ENCODE peak calls at places on chromosomes 16 and 17, in ten cellular contexts. One of them, this sample, is unnamed.

GRCh38 chr16:72952404-72953301 is 95.3 kb downstream of the ZFHX3 start:
- DNase-seq in HTR-8/SVneo: no peak
- DNase-seq in activated B cell treated with CpG ODN at 0.5 μM for 24 hours: no peak
- DNase-seq in Panc1: no peak
- DNase-seq in mesothelial cell of epicardium: no peak
- DNase-seq in sigmoid colon: no peak
- DNase-seq in activated T-cell treated with anti-CD3 and anti-CD28 coated beads, Interleukin-2, amount 50 U/mL, for 72 hours: no peak
- DNase-seq in epithelial cell of esophagus: no peak
- DNase-seq in effector memory CD4-positive, alpha-beta T cell: no peak
- DNase-seq in fibroblast of mammary gland: peak
- DNase-seq in this sample: no peak

GRCh38 chr17:57563968-57564367 is 181.1 kb downstream of the CCDC182 start:
- DNase-seq in mesothelial cell of epicardium: no peak
- DNase-seq in activated T-cell treated with anti-CD3 and anti-CD28 coated beads, Interleukin-2, amount 50 U/mL, for 72 hours: no peak
- DNase-seq in Panc1: no peak
- DNase-seq in HTR-8/SVneo: no peak
- DNase-seq in effector memory CD4-positive, alpha-beta T cell: no peak
- DNase-seq in epithelial cell of esophagus: no peak
- DNase-seq in fibroblast of mammary gland: no peak
- DNase-seq in activated B cell treated with CpG ODN at 0.5 μM for 24 hours: no peak
- DNase-seq in sigmoid colon: no peak
- DNase-seq in this sample: peak

GRCh38 chr16:56108724-56109123 is 82.6 kb upstream of the GNAO1 start:
- DNase-seq in activated T-cell treated with anti-CD3 and anti-CD28 coated beads, Interleukin-2, amount 50 U/mL, for 72 hours: no peak
- DNase-seq in fibroblast of mammary gland: no peak
- DNase-seq in HTR-8/SVneo: no peak
- DNase-seq in Panc1: no peak
- DNase-seq in epithelial cell of esophagus: no peak
- DNase-seq in mesothelial cell of epicardium: no peak
- DNase-seq in sigmoid colon: no peak
- DNase-seq in activated B cell treated with CpG ODN at 0.5 μM for 24 hours: no peak
- DNase-seq in effector memory CD4-positive, alpha-beta T cell: no peak
- DNase-seq in this sample: peak

GRCh38 chr16:1991135-1991551 is 1.4 kb downstream of the SYNGR3 start:
- DNase-seq in HTR-8/SVneo: no peak
- DNase-seq in epithelial cell of esophagus: no peak
- DNase-seq in activated B cell treated with CpG ODN at 0.5 μM for 24 hours: peak
- DNase-seq in mesothelial cell of epicardium: no peak
- DNase-seq in activated T-cell treated with anti-CD3 and anti-CD28 coated beads, Interleukin-2, amount 50 U/mL, for 72 hours: peak
- DNase-seq in fibroblast of mammary gland: no peak
- DNase-seq in sigmoid colon: no peak
- DNase-seq in Panc1: no peak
- DNase-seq in effector memory CD4-positive, alpha-beta T cell: peak
- DNase-seq in this sample: no peak

GRCh38 chr16:87995644-87996043 is 44.4 kb downstream of the BANP start:
- DNase-seq in epithelial cell of esophagus: no peak
- DNase-seq in sigmoid colon: peak
- DNase-seq in activated B cell treated with CpG ODN at 0.5 μM for 24 hours: no peak
- DNase-seq in HTR-8/SVneo: no peak
- DNase-seq in fibroblast of mammary gland: no peak
- DNase-seq in mesothelial cell of epicardium: no peak
- DNase-seq in effector memory CD4-positive, alpha-beta T cell: no peak
- DNase-seq in activated T-cell treated with anti-CD3 and anti-CD28 coated beads, Interleukin-2, amount 50 U/mL, for 72 hours: no peak
- DNase-seq in Panc1: no peak
- DNase-seq in this sample: no peak

GRCh38 chr17:68204736-68205135 is 43.1 kb upstream of the AMZ2 start:
- DNase-seq in mesothelial cell of epicardium: no peak
- DNase-seq in activated B cell treated with CpG ODN at 0.5 μM for 24 hours: no peak
- DNase-seq in effector memory CD4-positive, alpha-beta T cell: no peak
- DNase-seq in epithelial cell of esophagus: no peak
- DNase-seq in Panc1: no peak
- DNase-seq in HTR-8/SVneo: peak
- DNase-seq in sigmoid colon: no peak
- DNase-seq in fibroblast of mammary gland: no peak
- DNase-seq in activated T-cell treated with anti-CD3 and anti-CD28 coated beads, Interleukin-2, amount 50 U/mL, for 72 hours: no peak
- DNase-seq in this sample: peak

GRCh38 chr16:16045311-16045710 is 95.9 kb downstream of the ABCC1 start:
- DNase-seq in epithelial cell of esophagus: peak
- DNase-seq in activated B cell treated with CpG ODN at 0.5 μM for 24 hours: no peak
- DNase-seq in HTR-8/SVneo: no peak
- DNase-seq in sigmoid colon: no peak
- DNase-seq in effector memory CD4-positive, alpha-beta T cell: no peak
- DNase-seq in fibroblast of mammary gland: peak
- DNase-seq in Panc1: no peak
- DNase-seq in activated T-cell treated with anti-CD3 and anti-CD28 coated beads, Interleukin-2, amount 50 U/mL, for 72 hours: no peak
- DNase-seq in mesothelial cell of epicardium: no peak
- DNase-seq in this sample: no peak

GRCh38 chr16:89478576-89479221 is 11.7 kb downstream of the ANKRD11 start:
- DNase-seq in epithelial cell of esophagus: peak
- DNase-seq in Panc1: no peak
- DNase-seq in activated B cell treated with CpG ODN at 0.5 μM for 24 hours: no peak
- DNase-seq in activated T-cell treated with anti-CD3 and anti-CD28 coated beads, Interleukin-2, amount 50 U/mL, for 72 hours: no peak
- DNase-seq in HTR-8/SVneo: no peak
- DNase-seq in mesothelial cell of epicardium: no peak
- DNase-seq in sigmoid colon: no peak
- DNase-seq in fibroblast of mammary gland: peak
- DNase-seq in effector memory CD4-positive, alpha-beta T cell: no peak
- DNase-seq in this sample: no peak

GRCh38 chr17:45951403-45951802 is 47.6 kb upstream of the STH start:
- DNase-seq in activated T-cell treated with anti-CD3 and anti-CD28 coated beads, Interleukin-2, amount 50 U/mL, for 72 hours: no peak
- DNase-seq in epithelial cell of esophagus: no peak
- DNase-seq in activated B cell treated with CpG ODN at 0.5 μM for 24 hours: no peak
- DNase-seq in Panc1: no peak
- DNase-seq in sigmoid colon: peak
- DNase-seq in mesothelial cell of epicardium: no peak
- DNase-seq in effector memory CD4-positive, alpha-beta T cell: no peak
- DNase-seq in fibroblast of mammary gland: no peak
- DNase-seq in HTR-8/SVneo: no peak
- DNase-seq in this sample: no peak

GRCh38 chr16:50301626-50302471 is 35.5 kb downstream of the ADCY7 start:
- DNase-seq in HTR-8/SVneo: no peak
- DNase-seq in activated B cell treated with CpG ODN at 0.5 μM for 24 hours: peak
- DNase-seq in activated T-cell treated with anti-CD3 and anti-CD28 coated beads, Interleukin-2, amount 50 U/mL, for 72 hours: no peak
- DNase-seq in Panc1: no peak
- DNase-seq in mesothelial cell of epicardium: no peak
- DNase-seq in epithelial cell of esophagus: peak
- DNase-seq in sigmoid colon: peak
- DNase-seq in fibroblast of mammary gland: peak
- DNase-seq in effector memory CD4-positive, alpha-beta T cell: no peak
- DNase-seq in this sample: no peak

GRCh38 chr17:74442670-74443515 is 11.0 kb downstream of the GPRC5C start:
- DNase-seq in HTR-8/SVneo: no peak
- DNase-seq in Panc1: no peak
- DNase-seq in activated B cell treated with CpG ODN at 0.5 μM for 24 hours: peak
- DNase-seq in mesothelial cell of epicardium: no peak
- DNase-seq in sigmoid colon: peak
- DNase-seq in epithelial cell of esophagus: peak
- DNase-seq in fibroblast of mammary gland: peak
- DNase-seq in activated T-cell treated with anti-CD3 and anti-CD28 coated beads, Interleukin-2, amount 50 U/mL, for 72 hours: peak
- DNase-seq in effector memory CD4-positive, alpha-beta T cell: no peak
- DNase-seq in this sample: peak

GRCh38 chr17:49575524-49576120 is at the start of gene NXPH3:
- DNase-seq in mesothelial cell of epicardium: peak
- DNase-seq in HTR-8/SVneo: peak
- DNase-seq in epithelial cell of esophagus: peak
- DNase-seq in Panc1: no peak
- DNase-seq in activated T-cell treated with anti-CD3 and anti-CD28 coated beads, Interleukin-2, amount 50 U/mL, for 72 hours: peak
- DNase-seq in effector memory CD4-positive, alpha-beta T cell: peak
- DNase-seq in activated B cell treated with CpG ODN at 0.5 μM for 24 hours: peak
- DNase-seq in sigmoid colon: peak
- DNase-seq in fibroblast of mammary gland: peak
- DNase-seq in this sample: peak

GRCh38 chr17:1179635-1180433 is at the start of gene ABR:
- DNase-seq in sigmoid colon: peak
- DNase-seq in Panc1: no peak
- DNase-seq in activated T-cell treated with anti-CD3 and anti-CD28 coated beads, Interleukin-2, amount 50 U/mL, for 72 hours: peak
- DNase-seq in epithelial cell of esophagus: no peak
- DNase-seq in HTR-8/SVneo: peak
- DNase-seq in activated B cell treated with CpG ODN at 0.5 μM for 24 hours: peak
- DNase-seq in fibroblast of mammary gland: no peak
- DNase-seq in mesothelial cell of epicardium: peak
- DNase-seq in effector memory CD4-positive, alpha-beta T cell: peak
- DNase-seq in this sample: peak

GRCh38 chr17:9104370-9105041 is 83.2 kb downstream of the NTN1 start:
- DNase-seq in Panc1: no peak
- DNase-seq in activated B cell treated with CpG ODN at 0.5 μM for 24 hours: no peak
- DNase-seq in activated T-cell treated with anti-CD3 and anti-CD28 coated beads, Interleukin-2, amount 50 U/mL, for 72 hours: no peak
- DNase-seq in epithelial cell of esophagus: no peak
- DNase-seq in HTR-8/SVneo: no peak
- DNase-seq in fibroblast of mammary gland: no peak
- DNase-seq in mesothelial cell of epicardium: no peak
- DNase-seq in effector memory CD4-positive, alpha-beta T cell: no peak
- DNase-seq in sigmoid colon: no peak
- DNase-seq in this sample: no peak

GRCh38 chr16:66502020-66502913 is 47.7 kb downstream of the TK2 start:
- DNase-seq in mesothelial cell of epicardium: no peak
- DNase-seq in Panc1: no peak
- DNase-seq in activated T-cell treated with anti-CD3 and anti-CD28 coated beads, Interleukin-2, amount 50 U/mL, for 72 hours: no peak
- DNase-seq in epithelial cell of esophagus: no peak
- DNase-seq in effector memory CD4-positive, alpha-beta T cell: no peak
- DNase-seq in sigmoid colon: peak
- DNase-seq in activated B cell treated with CpG ODN at 0.5 μM for 24 hours: peak
- DNase-seq in HTR-8/SVneo: no peak
- DNase-seq in fibroblast of mammary gland: peak
- DNase-seq in this sample: peak

GRCh38 chr17:51144266-51145022 is 8.9 kb upstream of the NME1 start:
- DNase-seq in activated B cell treated with CpG ODN at 0.5 μM for 24 hours: no peak
- DNase-seq in Panc1: no peak
- DNase-seq in epithelial cell of esophagus: no peak
- DNase-seq in effector memory CD4-positive, alpha-beta T cell: no peak
- DNase-seq in fibroblast of mammary gland: no peak
- DNase-seq in mesothelial cell of epicardium: no peak
- DNase-seq in activated T-cell treated with anti-CD3 and anti-CD28 coated beads, Interleukin-2, amount 50 U/mL, for 72 hours: no peak
- DNase-seq in HTR-8/SVneo: no peak
- DNase-seq in sigmoid colon: no peak
- DNase-seq in this sample: peak

GRCh38 chr17:82981141-82981540 is 98.3 kb upstream of the METRNL start:
- DNase-seq in effector memory CD4-positive, alpha-beta T cell: no peak
- DNase-seq in Panc1: no peak
- DNase-seq in activated B cell treated with CpG ODN at 0.5 μM for 24 hours: no peak
- DNase-seq in sigmoid colon: no peak
- DNase-seq in mesothelial cell of epicardium: no peak
- DNase-seq in HTR-8/SVneo: no peak
- DNase-seq in epithelial cell of esophagus: no peak
- DNase-seq in fibroblast of mammary gland: no peak
- DNase-seq in activated T-cell treated with anti-CD3 and anti-CD28 coated beads, Interleukin-2, amount 50 U/mL, for 72 hours: no peak
- DNase-seq in this sample: no peak

GRCh38 chr17:81454473-81454872 is 58.1 kb downstream of the ACTG1 start:
- DNase-seq in mesothelial cell of epicardium: no peak
- DNase-seq in effector memory CD4-positive, alpha-beta T cell: no peak
- DNase-seq in activated B cell treated with CpG ODN at 0.5 μM for 24 hours: no peak
- DNase-seq in Panc1: no peak
- DNase-seq in HTR-8/SVneo: no peak
- DNase-seq in activated T-cell treated with anti-CD3 and anti-CD28 coated beads, Interleukin-2, amount 50 U/mL, for 72 hours: no peak
- DNase-seq in sigmoid colon: no peak
- DNase-seq in fibroblast of mammary gland: no peak
- DNase-seq in epithelial cell of esophagus: no peak
- DNase-seq in this sample: no peak

GRCh38 chr16:47734987-47735594 is 274.0 kb downstream of the PHKB start:
- DNase-seq in mesothelial cell of epicardium: no peak
- DNase-seq in effector memory CD4-positive, alpha-beta T cell: no peak
- DNase-seq in epithelial cell of esophagus: peak
- DNase-seq in sigmoid colon: no peak
- DNase-seq in activated T-cell treated with anti-CD3 and anti-CD28 coated beads, Interleukin-2, amount 50 U/mL, for 72 hours: no peak
- DNase-seq in fibroblast of mammary gland: no peak
- DNase-seq in Panc1: no peak
- DNase-seq in activated B cell treated with CpG ODN at 0.5 μM for 24 hours: no peak
- DNase-seq in HTR-8/SVneo: no peak
- DNase-seq in this sample: no peak

GRCh38 chr17:70366421-70366820 is 197.1 kb downstream of the KCNJ2 start:
- DNase-seq in Panc1: no peak
- DNase-seq in sigmoid colon: no peak
- DNase-seq in activated T-cell treated with anti-CD3 and anti-CD28 coated beads, Interleukin-2, amount 50 U/mL, for 72 hours: no peak
- DNase-seq in activated B cell treated with CpG ODN at 0.5 μM for 24 hours: no peak
- DNase-seq in effector memory CD4-positive, alpha-beta T cell: no peak
- DNase-seq in epithelial cell of esophagus: no peak
- DNase-seq in fibroblast of mammary gland: no peak
- DNase-seq in HTR-8/SVneo: no peak
- DNase-seq in mesothelial cell of epicardium: no peak
- DNase-seq in this sample: no peak

GRCh38 chr17:55722742-55723487 is at the start of gene TMEM100:
- DNase-seq in HTR-8/SVneo: peak
- DNase-seq in activated B cell treated with CpG ODN at 0.5 μM for 24 hours: no peak
- DNase-seq in Panc1: no peak
- DNase-seq in epithelial cell of esophagus: no peak
- DNase-seq in activated T-cell treated with anti-CD3 and anti-CD28 coated beads, Interleukin-2, amount 50 U/mL, for 72 hours: no peak
- DNase-seq in sigmoid colon: peak
- DNase-seq in fibroblast of mammary gland: peak
- DNase-seq in effector memory CD4-positive, alpha-beta T cell: no peak
- DNase-seq in mesothelial cell of epicardium: no peak
- DNase-seq in this sample: no peak

GRCh38 chr17:42748906-42749798 is 4.3 kb upstream of the EZH1 start:
- DNase-seq in activated T-cell treated with anti-CD3 and anti-CD28 coated beads, Interleukin-2, amount 50 U/mL, for 72 hours: no peak
- DNase-seq in activated B cell treated with CpG ODN at 0.5 μM for 24 hours: no peak
- DNase-seq in HTR-8/SVneo: no peak
- DNase-seq in sigmoid colon: peak
- DNase-seq in fibroblast of mammary gland: peak
- DNase-seq in epithelial cell of esophagus: no peak
- DNase-seq in mesothelial cell of epicardium: no peak
- DNase-seq in effector memory CD4-positive, alpha-beta T cell: no peak
- DNase-seq in Panc1: no peak
- DNase-seq in this sample: no peak

GRCh38 chr17:4585203-4585939 is 1.0 kb downstream of the SMTNL2 start:
- DNase-seq in epithelial cell of esophagus: no peak
- DNase-seq in effector memory CD4-positive, alpha-beta T cell: no peak
- DNase-seq in mesothelial cell of epicardium: no peak
- DNase-seq in Panc1: no peak
- DNase-seq in sigmoid colon: no peak
- DNase-seq in activated B cell treated with CpG ODN at 0.5 μM for 24 hours: no peak
- DNase-seq in activated T-cell treated with anti-CD3 and anti-CD28 coated beads, Interleukin-2, amount 50 U/mL, for 72 hours: no peak
- DNase-seq in HTR-8/SVneo: no peak
- DNase-seq in fibroblast of mammary gland: no peak
- DNase-seq in this sample: no peak

GRCh38 chr17:57328109-57328882 is 72.0 kb downstream of the MSI2 start:
- DNase-seq in effector memory CD4-positive, alpha-beta T cell: no peak
- DNase-seq in activated T-cell treated with anti-CD3 and anti-CD28 coated beads, Interleukin-2, amount 50 U/mL, for 72 hours: no peak
- DNase-seq in mesothelial cell of epicardium: no peak
- DNase-seq in Panc1: no peak
- DNase-seq in fibroblast of mammary gland: no peak
- DNase-seq in activated B cell treated with CpG ODN at 0.5 μM for 24 hours: no peak
- DNase-seq in epithelial cell of esophagus: no peak
- DNase-seq in HTR-8/SVneo: no peak
- DNase-seq in sigmoid colon: no peak
- DNase-seq in this sample: no peak

GRCh38 chr17:12566281-12567002 is 99.2 kb upstream of the MYOCD start:
- DNase-seq in activated B cell treated with CpG ODN at 0.5 μM for 24 hours: no peak
- DNase-seq in sigmoid colon: no peak
- DNase-seq in activated T-cell treated with anti-CD3 and anti-CD28 coated beads, Interleukin-2, amount 50 U/mL, for 72 hours: no peak
- DNase-seq in epithelial cell of esophagus: no peak
- DNase-seq in Panc1: no peak
- DNase-seq in HTR-8/SVneo: no peak
- DNase-seq in fibroblast of mammary gland: no peak
- DNase-seq in effector memory CD4-positive, alpha-beta T cell: no peak
- DNase-seq in mesothelial cell of epicardium: no peak
- DNase-seq in this sample: peak

GRCh38 chr16:81624718-81625543 is 154.2 kb upstream of the PLCG2 start:
- DNase-seq in activated T-cell treated with anti-CD3 and anti-CD28 coated beads, Interleukin-2, amount 50 U/mL, for 72 hours: no peak
- DNase-seq in mesothelial cell of epicardium: no peak
- DNase-seq in activated B cell treated with CpG ODN at 0.5 μM for 24 hours: no peak
- DNase-seq in Panc1: no peak
- DNase-seq in sigmoid colon: no peak
- DNase-seq in fibroblast of mammary gland: no peak
- DNase-seq in HTR-8/SVneo: no peak
- DNase-seq in effector memory CD4-positive, alpha-beta T cell: no peak
- DNase-seq in epithelial cell of esophagus: peak
- DNase-seq in this sample: peak

GRCh38 chr17:5019475-5019956 is 15.7 kb downstream of the SLC52A1 start:
- DNase-seq in fibroblast of mammary gland: peak
- DNase-seq in activated B cell treated with CpG ODN at 0.5 μM for 24 hours: peak
- DNase-seq in HTR-8/SVneo: no peak
- DNase-seq in sigmoid colon: no peak
- DNase-seq in epithelial cell of esophagus: no peak
- DNase-seq in effector memory CD4-positive, alpha-beta T cell: no peak
- DNase-seq in Panc1: no peak
- DNase-seq in mesothelial cell of epicardium: no peak
- DNase-seq in activated T-cell treated with anti-CD3 and anti-CD28 coated beads, Interleukin-2, amount 50 U/mL, for 72 hours: peak
- DNase-seq in this sample: no peak

GRCh38 chr16:8572919-8573724 is 17.2 kb downstream of the TMEM114 start:
- DNase-seq in sigmoid colon: no peak
- DNase-seq in epithelial cell of esophagus: peak
- DNase-seq in mesothelial cell of epicardium: no peak
- DNase-seq in HTR-8/SVneo: no peak
- DNase-seq in Panc1: no peak
- DNase-seq in activated T-cell treated with anti-CD3 and anti-CD28 coated beads, Interleukin-2, amount 50 U/mL, for 72 hours: peak
- DNase-seq in effector memory CD4-positive, alpha-beta T cell: no peak
- DNase-seq in fibroblast of mammary gland: peak
- DNase-seq in activated B cell treated with CpG ODN at 0.5 μM for 24 hours: no peak
- DNase-seq in this sample: no peak